ENCODE peak calls at places on chromosomes 1 and 21, in four cellular contexts. One of them, this sample, is unnamed. For H3K36me3, the result is how much of the 10 kb centered on the place peaks cover.

GRCh38 chr1:231937013-231937754 is 310.6 kb downstream of the DISC1 start:
- DNase-seq in H1: no peak
- DNase-seq in HepG2: peak
- DNase-seq in GM12878: no peak
- DNase-seq in this sample: no peak

GRCh38 chr1:18144921-18145699 is 37.5 kb downstream of the IGSF21 start:
- DNase-seq in H1: no peak
- DNase-seq in HepG2: no peak
- DNase-seq in GM12878: no peak
- DNase-seq in this sample: no peak

GRCh38 chr1:170596701-170597100 is 64.7 kb downstream of the GORAB start:
- DNase-seq in GM12878: no peak
- DNase-seq in H1: no peak
- DNase-seq in HepG2: no peak
- DNase-seq in this sample: no peak

GRCh38 chr1:2602311-2602835 is 15.8 kb downstream of the PRXL2B start:
- DNase-seq in HepG2: no peak
- DNase-seq in H1: no peak
- DNase-seq in GM12878: no peak
- DNase-seq in this sample: no peak

GRCh38 chr1:29426701-29427279 is 190.5 kb downstream of the PTPRU start:
- DNase-seq in GM12878: no peak
- DNase-seq in HepG2: no peak
- DNase-seq in H1: peak
- DNase-seq in this sample: no peak

GRCh38 chr21:36321325-36322082 is 1.5 kb downstream of the MORC3 start:
- DNase-seq in H1: no peak
- DNase-seq in HepG2: no peak
- DNase-seq in GM12878: no peak
- DNase-seq in this sample: peak

GRCh38 chr1:228765543-228765942 is 30.3 kb downstream of the RHOU start:
- DNase-seq in H1: no peak
- DNase-seq in HepG2: no peak
- DNase-seq in GM12878: no peak
- DNase-seq in this sample: no peak

GRCh38 chr1:201554789-201555592 is 16.1 kb downstream of the NAV1 start:
- DNase-seq in H1: no peak
- DNase-seq in GM12878: no peak
- DNase-seq in HepG2: no peak
- DNase-seq in this sample: no peak

GRCh38 chr1:211938473-211939080 is 96.8 kb downstream of the INTS7 start:
- DNase-seq in H1: no peak
- DNase-seq in GM12878: peak
- DNase-seq in HepG2: no peak
- DNase-seq in this sample: no peak

GRCh38 chr21:36260030-36260787 is 59.8 kb upstream of the MORC3 start:
- DNase-seq in GM12878: peak
- DNase-seq in HepG2: peak
- DNase-seq in H1: no peak
- DNase-seq in this sample: peak

GRCh38 chr1:197268012-197268411 is at the start of gene CRB1:
- DNase-seq in GM12878: no peak
- DNase-seq in HepG2: no peak
- DNase-seq in H1: no peak
- DNase-seq in this sample: no peak

GRCh38 chr1:200442023-200442422 is 32.2 kb upstream of the ZNF281 start:
- DNase-seq in HepG2: no peak
- DNase-seq in H1: no peak
- DNase-seq in GM12878: no peak
- DNase-seq in this sample: no peak

GRCh38 chr1:44405804-44406743 is 1.0 kb downstream of the RNF220 start:
- DNase-seq in HepG2: peak
- DNase-seq in H1: peak
- DNase-seq in GM12878: no peak
- DNase-seq in this sample: no peak

GRCh38 chr1:7467476-7468175 is 303.5 kb upstream of the VAMP3 start:
- DNase-seq in H1: no peak
- DNase-seq in HepG2: no peak
- DNase-seq in GM12878: no peak
- DNase-seq in this sample: no peak
- H3K36me3 ChIP-seq in H1: under half
- H3K36me3 ChIP-seq in HepG2: under half
- H3K36me3 ChIP-seq in GM12878: under half
- H3K36me3 ChIP-seq in this sample: under half

GRCh38 chr1:41171266-41171874 is 70.7 kb downstream of the SCMH1 start:
- DNase-seq in GM12878: no peak
- DNase-seq in H1: no peak
- DNase-seq in HepG2: no peak
- DNase-seq in this sample: no peak

GRCh38 chr1:41175546-41175945 is 66.6 kb downstream of the SCMH1 start:
- DNase-seq in HepG2: no peak
- DNase-seq in H1: no peak
- DNase-seq in GM12878: no peak
- DNase-seq in this sample: no peak

GRCh38 chr1:41173651-41174050 is 68.5 kb downstream of the SCMH1 start:
- DNase-seq in HepG2: no peak
- DNase-seq in H1: no peak
- DNase-seq in GM12878: no peak
- DNase-seq in this sample: no peak

GRCh38 chr1:41169799-41170180 is 72.3 kb downstream of the SCMH1 start:
- DNase-seq in GM12878: no peak
- DNase-seq in HepG2: peak
- DNase-seq in H1: no peak
- DNase-seq in this sample: no peak

DNA sequence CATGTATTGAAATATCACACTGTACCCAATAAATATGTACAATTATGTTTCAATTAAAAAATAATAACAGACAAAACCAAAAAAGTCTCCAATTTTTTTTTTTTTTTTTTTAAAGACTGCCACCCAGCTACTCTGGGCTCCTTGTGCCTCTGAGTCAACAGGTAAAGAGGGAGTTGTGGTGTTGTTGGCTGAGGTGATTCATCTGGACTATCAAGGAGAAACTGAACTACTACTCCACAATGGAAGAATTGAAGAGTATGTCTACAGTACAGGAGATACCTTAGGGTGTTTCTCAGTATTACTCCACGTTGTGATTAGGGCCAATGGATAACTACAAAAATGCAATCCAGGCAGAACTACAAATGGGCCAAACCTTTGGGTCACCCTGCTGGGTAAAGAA is 67.9 kb downstream of the SCMH1 start:
- DNase-seq in HepG2: no peak
- DNase-seq in H1: no peak
- DNase-seq in GM12878: no peak
- DNase-seq in this sample: no peak
- TF ChIP-seq YY1 in HepG2: no peak
- TF ChIP-seq YY1 in H1: no peak
- TF ChIP-seq YY1 in GM12878: no peak
- TF ChIP-seq YY1 in this sample: no peak

GRCh38 chr1:223057569-223058093 is 85.4 kb downstream of the TLR5 start:
- DNase-seq in GM12878: no peak
- DNase-seq in HepG2: no peak
- DNase-seq in H1: no peak
- DNase-seq in this sample: no peak

GRCh38 chr1:223048026-223048425 is 95.0 kb downstream of the TLR5 start:
- DNase-seq in GM12878: no peak
- DNase-seq in HepG2: no peak
- DNase-seq in H1: no peak
- DNase-seq in this sample: no peak

GRCh38 chr1:223056802-223057201 is 86.2 kb downstream of the TLR5 start:
- DNase-seq in GM12878: no peak
- DNase-seq in HepG2: no peak
- DNase-seq in H1: no peak
- DNase-seq in this sample: no peak

GRCh38 chr1:223052931-223053330 is 90.1 kb downstream of the TLR5 start:
- DNase-seq in H1: no peak
- DNase-seq in HepG2: no peak
- DNase-seq in GM12878: no peak
- DNase-seq in this sample: no peak

DNA sequence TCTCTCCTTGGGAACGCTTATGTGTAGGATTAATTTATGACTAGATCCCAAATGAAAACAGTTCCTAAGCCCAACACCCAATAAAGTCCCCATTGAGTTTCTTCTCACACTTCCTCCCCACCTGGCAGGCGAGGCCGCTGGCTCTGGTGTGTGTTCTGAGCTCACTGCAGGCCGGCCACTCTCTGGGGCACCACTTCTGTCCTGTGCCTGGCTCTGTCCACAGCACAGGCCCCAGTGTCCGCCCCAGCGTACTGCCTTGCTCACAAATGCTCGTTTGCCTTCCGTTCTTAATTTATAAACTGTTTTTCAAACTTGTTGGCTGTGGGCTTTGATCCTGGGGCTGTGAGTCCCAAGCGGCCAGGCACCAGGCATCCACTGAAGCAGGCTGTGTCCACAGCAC is 90.6 kb downstream of the TLR5 start:
- DNase-seq in H1: no peak
- DNase-seq in GM12878: no peak
- DNase-seq in HepG2: no peak
- DNase-seq in this sample: no peak
- TF ChIP-seq SUZ12 in H1: no peak
- TF ChIP-seq SUZ12 in GM12878: no peak
- TF ChIP-seq SUZ12 in HepG2: no peak
- TF ChIP-seq SUZ12 in this sample: no peak

DNA sequence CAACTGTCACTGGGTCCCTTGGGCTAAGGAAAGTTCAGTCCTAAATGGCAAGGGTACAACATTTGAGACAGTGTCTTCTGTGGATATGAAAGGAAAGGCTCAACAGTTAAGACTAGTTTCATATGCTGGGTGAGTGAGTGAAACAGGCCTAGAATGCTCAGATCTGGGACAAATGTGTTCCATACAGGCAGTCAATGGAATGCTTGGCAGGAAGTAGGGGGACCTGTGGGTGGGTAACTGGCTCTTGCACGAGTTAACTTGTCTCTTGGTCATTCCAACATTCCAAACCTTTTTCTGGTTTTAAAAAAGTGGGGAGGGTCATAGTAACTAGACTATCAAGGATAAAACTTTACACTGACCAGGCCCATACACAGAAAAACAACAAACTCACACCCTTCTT is 17.8 kb upstream of the ADAM30 start:
- DNase-seq in GM12878: no peak
- DNase-seq in H1: no peak
- DNase-seq in HepG2: no peak
- DNase-seq in this sample: no peak
- H3K36me3 ChIP-seq in GM12878: under half
- H3K36me3 ChIP-seq in H1: under half
- H3K36me3 ChIP-seq in HepG2: under half
- H3K36me3 ChIP-seq in this sample: half or more

DNA sequence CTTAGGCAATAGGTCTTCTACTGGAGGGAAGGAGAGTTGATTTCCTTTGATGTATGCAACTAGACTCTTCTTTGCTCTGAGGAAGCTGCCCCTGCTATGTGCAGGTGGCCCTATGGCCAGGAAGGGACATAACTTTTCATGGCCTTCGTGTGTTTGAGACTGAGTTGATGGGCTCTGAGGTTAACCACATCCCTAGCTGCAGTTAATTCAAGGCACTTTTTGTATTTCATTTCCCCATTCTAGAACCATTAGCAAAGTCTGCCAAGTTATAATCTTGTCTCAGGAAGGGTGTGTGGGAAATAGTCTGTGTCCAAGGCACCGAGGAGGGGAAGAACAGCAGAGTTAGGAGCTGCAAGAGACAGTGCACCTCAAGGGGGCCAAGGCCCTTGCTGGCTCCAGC is 2.5 kb downstream of the FCRL4 start:
- DNase-seq in HepG2: no peak
- DNase-seq in H1: no peak
- DNase-seq in GM12878: peak
- DNase-seq in this sample: no peak
- TF ChIP-seq YY1 in HepG2: no peak
- TF ChIP-seq YY1 in H1: no peak
- TF ChIP-seq YY1 in GM12878: no peak
- TF ChIP-seq YY1 in this sample: no peak

GRCh38 chr21:45073301-45074047 is 906 bp upstream of the ADARB1 start:
- DNase-seq in GM12878: no peak
- DNase-seq in HepG2: peak
- DNase-seq in H1: no peak
- DNase-seq in this sample: no peak
- TF ChIP-seq SUZ12 in GM12878: no peak
- TF ChIP-seq SUZ12 in HepG2: no peak
- TF ChIP-seq SUZ12 in H1: no peak
- TF ChIP-seq SUZ12 in this sample: no peak

GRCh38 chr1:46806196-46807020 is 7.6 kb downstream of the CYP4B1 start:
- DNase-seq in GM12878: no peak
- DNase-seq in HepG2: no peak
- DNase-seq in H1: no peak
- DNase-seq in this sample: no peak
- H3K36me3 ChIP-seq in GM12878: under half
- H3K36me3 ChIP-seq in HepG2: under half
- H3K36me3 ChIP-seq in H1: under half
- H3K36me3 ChIP-seq in this sample: under half

DNA sequence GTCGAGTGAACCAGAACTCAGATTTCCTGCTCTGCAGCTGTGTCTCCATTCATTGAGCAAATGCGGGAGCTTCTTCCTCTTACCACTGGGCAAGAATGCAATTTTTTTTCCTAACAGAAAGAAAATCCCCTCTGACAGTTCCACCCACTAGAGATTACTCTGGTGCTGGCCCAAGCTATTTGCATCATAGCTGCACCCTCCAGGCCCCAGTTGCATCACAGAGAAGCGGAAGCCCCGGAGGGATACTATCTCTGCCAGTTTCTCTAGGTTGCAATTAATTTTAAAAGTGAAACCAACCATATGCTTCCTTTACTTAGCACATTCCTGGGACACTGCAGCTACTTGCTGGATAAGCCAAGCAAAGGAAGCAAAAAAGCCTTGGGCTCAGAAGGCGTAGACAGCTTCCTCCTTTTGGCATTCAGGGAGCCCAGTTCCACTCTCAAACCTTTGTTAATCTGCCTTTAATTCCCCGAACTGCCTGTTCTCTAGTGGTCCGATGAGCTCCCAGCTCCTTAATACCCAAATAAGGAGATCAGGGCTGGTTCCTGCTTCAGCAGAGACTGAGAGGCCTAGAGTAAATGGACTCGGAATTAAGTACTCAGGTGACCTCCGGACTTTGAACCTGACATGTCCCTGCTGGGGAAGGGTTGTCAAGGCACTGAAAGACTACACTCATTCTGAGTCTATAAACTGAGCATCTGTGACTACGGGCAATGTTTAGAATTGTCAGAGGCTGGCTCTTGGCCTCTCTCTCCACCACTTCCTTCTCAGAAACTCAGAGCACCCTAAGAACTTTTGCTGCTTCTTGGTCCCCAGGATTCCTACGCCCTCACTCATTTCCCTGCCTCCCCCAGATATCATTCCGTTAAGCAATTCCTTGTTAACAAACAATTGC is 72.5 kb upstream of the TNFSF18 start:
- DNase-seq in GM12878: no peak
- DNase-seq in H1: peak
- DNase-seq in HepG2: peak
- DNase-seq in this sample: peak
- TF ChIP-seq YY1 in GM12878: no peak
- TF ChIP-seq YY1 in H1: no peak
- TF ChIP-seq YY1 in HepG2: no peak
- TF ChIP-seq YY1 in this sample: no peak

GRCh38 chr1:219783605-219784004 is 144.8 kb downstream of the SLC30A10 start:
- DNase-seq in H1: no peak
- DNase-seq in HepG2: no peak
- DNase-seq in GM12878: no peak
- DNase-seq in this sample: no peak
- TF ChIP-seq SUZ12 in H1: no peak
- TF ChIP-seq SUZ12 in HepG2: no peak
- TF ChIP-seq SUZ12 in GM12878: no peak
- TF ChIP-seq SUZ12 in this sample: no peak